ENCODE peak calls at places on chromosomes 16 and 17, in ten cellular contexts. A is adrenal gland; H is colonic mucosa; K is mammary epithelial cell; F is body of pancreas; T is cardiac muscle cell; O is CD4-positive, alpha-beta T cell; S is endodermal cell; X is AG04450; R is IMR-90. Y is an unnamed sample. For H3K27me3, the result is how much of the 10 kb centered on the place peaks cover.

GRCh38 chr16:3612510-3613466 is 1.4 kb upstream of the SLX4 start:
- DNase-seq in A (no peak), H (no peak), K (no peak), F (no peak), T (no peak), O (no peak), S (no peak), X (no peak), R (no peak), Y (no peak)

GRCh38 chr17:2593846-2594656 is 597 bp downstream of the PAFAH1B1 start:
- DNase-seq in A (peak), H (peak), K (peak), F (peak), T (peak), O (peak), S (peak), X (peak), R (peak), Y (peak)

GRCh38 chr17:8068736-8069586 is 18.6 kb downstream of the ALOX12B start:
- DNase-seq in A (no peak), H (peak), K (no peak), F (no peak), T (no peak), O (no peak), S (peak), X (no peak), R (no peak), Y (no peak)

GRCh38 chr17:75517277-75517865 is 1.0 kb downstream of the TSEN54 start:
- DNase-seq in A (no peak), H (peak), K (no peak), F (peak), T (no peak), O (no peak), S (peak), X (no peak), R (no peak), Y (no peak)

GRCh38 chr17:3979276-3979583 is 15.0 kb upstream of the ATP2A3 start:
- DNase-seq in A (no peak), H (no peak), K (no peak), F (no peak), T (no peak), O (no peak), S (no peak), X (no peak), R (no peak), Y (peak)

GRCh38 chr17:48498168-48498840 is 32.5 kb downstream of the HOXB1 start:
- DNase-seq in A (no peak), H (no peak), K (no peak), F (no peak), T (no peak), O (no peak), S (no peak), X (no peak), R (no peak), Y (no peak)

GRCh38 chr16:55149622-55150021 is 174.4 kb upstream of the IRX6 start:
- DNase-seq in A (no peak), H (no peak), K (no peak), F (no peak), T (no peak), O (no peak), S (no peak), X (no peak), R (no peak), Y (no peak)

GRCh38 chr16:5314377-5314776 is 216.8 kb upstream of the EEF2KMT start:
- DNase-seq in A (no peak), H (no peak), K (no peak), F (no peak), T (no peak), O (no peak), S (no peak), X (no peak), R (no peak), Y (no peak)

GRCh38 chr17:18859256-18859655 is 1.3 kb downstream of the PRPSAP2 start:
- DNase-seq in A (no peak), H (no peak), K (no peak), F (no peak), T (peak), O (no peak), S (peak), X (no peak), R (peak), Y (no peak)

GRCh38 chr16:138049-138417 is 440 bp downstream of the NPRL3 start:
- DNase-seq in A (peak), H (no peak), K (no peak), F (peak), T (peak), O (no peak), S (peak), X (no peak), R (no peak), Y (peak)

GRCh38 chr17:64269687-64270649 is 6.9 kb upstream of the TEX2 start:
- DNase-seq in A (no peak), H (no peak), K (no peak), F (no peak), T (no peak), O (no peak), S (no peak), X (no peak), R (no peak), Y (no peak)

GRCh38 chr16:19431636-19432340 is 14.1 kb downstream of the TMC5 start:
- DNase-seq in A (no peak), H (no peak), K (peak), F (no peak), T (no peak), O (no peak), S (no peak), X (no peak), R (no peak), Y (no peak)

GRCh38 chr16:88651276-88651988 is 579 bp upstream of the CYBA start:
- DNase-seq in A (peak), H (peak), K (no peak), F (peak), T (no peak), O (peak), S (peak), X (no peak), R (no peak), Y (peak)

GRCh38 chr17:63433746-63434591 is 12.1 kb downstream of the CYB561 start:
- DNase-seq in A (peak), H (peak), K (peak), F (peak), T (peak), O (no peak), S (no peak), X (peak), R (peak), Y (peak)

GRCh38 chr17:17749921-17750320 is 68.7 kb downstream of the RAI1 start:
- DNase-seq in A (no peak), H (peak), K (peak), F (peak), T (peak), O (peak), S (peak), X (no peak), R (peak), Y (no peak)

GRCh38 chr17:49629447-49629846 is 48.5 kb downstream of the SPOP start:
- DNase-seq in A (no peak), H (no peak), K (no peak), F (no peak), T (peak), O (no peak), S (no peak), X (no peak), R (no peak), Y (no peak)

GRCh38 chr17:51627776-51628175 is 367.4 kb downstream of the UTP18 start:
- DNase-seq in A (no peak), H (no peak), K (no peak), F (no peak), T (no peak), O (no peak), S (no peak), X (no peak), R (no peak), Y (no peak)

GRCh38 chr16:81841709-81842108 is 62.6 kb downstream of the PLCG2 start:
- DNase-seq in A (no peak), H (no peak), K (no peak), F (no peak), T (no peak), O (no peak), S (no peak), X (no peak), R (no peak), Y (no peak)

GRCh38 chr17:44610331-44610730 is 45.9 kb upstream of the MEIOC start:
- DNase-seq in A (no peak), H (no peak), K (no peak), F (no peak), T (no peak), O (no peak), S (peak), X (no peak), R (no peak), Y (no peak)

GRCh38 chr17:43388198-43389021 is 10.4 kb upstream of the ARL4D start:
- DNase-seq in A (peak), H (peak), K (peak), F (peak), T (peak), O (peak), S (peak), X (peak), R (peak), Y (peak)

GRCh38 chr16:49910761-49911160 is 54.8 kb upstream of the ZNF423 start:
- DNase-seq in A (no peak), H (no peak), K (no peak), F (no peak), T (no peak), O (no peak), S (no peak), X (no peak), R (no peak), Y (peak)

GRCh38 chr17:80594666-80595269 is 50.1 kb downstream of the RPTOR start:
- DNase-seq in A (no peak), H (no peak), K (no peak), F (no peak), T (no peak), O (no peak), S (no peak), X (no peak), R (peak), Y (no peak)

GRCh38 chr16:51152691-51153261 is 1.7 kb upstream of the SALL1 start:
- DNase-seq in A (no peak), H (no peak), K (no peak), F (no peak), T (no peak), O (no peak), S (peak), X (no peak), R (peak), Y (no peak)

GRCh38 chr16:51153275-51153991 is 2.4 kb upstream of the SALL1 start:
- DNase-seq in A (no peak), H (no peak), K (no peak), F (no peak), T (no peak), O (no peak), S (peak), X (no peak), R (no peak), Y (no peak)

GRCh38 chr16:51155901-51156810 is 5.1 kb upstream of the SALL1 start:
- DNase-seq in A (no peak), H (no peak), K (no peak), F (no peak), T (peak), O (no peak), S (peak), X (no peak), R (peak), Y (no peak)

GRCh38 chr16:51155199-51155607 is 4.1 kb upstream of the SALL1 start:
- DNase-seq in A (no peak), H (no peak), K (no peak), F (no peak), T (no peak), O (no peak), S (peak), X (no peak), R (no peak), Y (no peak)

DNA sequence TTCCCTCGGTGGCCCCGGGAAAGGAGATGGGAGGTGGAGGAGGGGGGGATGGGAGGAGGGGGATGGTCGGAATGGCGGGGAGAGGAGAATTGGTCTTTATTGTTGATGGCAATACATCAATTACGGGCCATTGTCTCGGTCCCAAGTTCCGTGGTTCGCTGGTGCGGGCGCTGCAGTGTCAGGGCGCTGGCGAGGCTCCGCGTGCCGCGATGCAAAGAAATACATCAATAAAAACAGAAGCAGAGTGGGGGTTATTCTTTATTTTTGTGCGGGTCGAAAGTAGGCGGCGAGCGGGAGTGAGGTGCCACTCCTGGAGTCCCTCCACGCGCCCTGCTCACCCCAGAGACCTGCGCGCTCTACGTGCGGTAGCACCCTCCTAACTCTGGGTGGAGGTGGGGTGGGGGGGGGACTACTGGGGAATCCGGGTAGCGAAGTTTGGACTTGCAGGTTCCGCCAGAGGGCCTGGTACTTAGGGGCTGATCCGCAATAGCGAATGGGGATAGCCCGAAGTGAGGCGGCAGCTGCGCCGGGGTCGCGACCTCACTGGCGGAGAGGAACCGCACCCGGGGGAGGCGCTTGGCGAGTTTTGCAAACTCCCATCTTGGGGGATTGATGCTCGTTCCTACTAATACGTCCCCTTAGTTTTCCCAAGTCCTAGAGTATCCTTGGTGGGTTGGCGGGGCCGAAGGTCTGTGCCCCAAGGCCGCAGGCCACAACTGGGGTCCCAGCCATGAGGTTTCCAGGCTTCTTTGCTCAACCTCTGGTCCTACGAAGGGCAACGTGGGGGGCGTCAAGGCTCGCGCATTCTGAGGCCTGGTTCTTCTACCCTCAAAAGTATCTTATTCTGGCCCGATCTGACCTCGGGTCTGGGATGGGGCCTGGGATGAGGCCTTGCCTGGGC is 3.5 kb upstream of the SALL1 start:
- DNase-seq in A (no peak), H (no peak), K (no peak), F (no peak), T (no peak), O (no peak), S (peak), X (no peak), R (no peak), Y (no peak)
- H3K27me3 ChIP-seq in A (half or more), H (half or more), K (half or more), F (under half), T (under half), O (half or more), S (under half), X (under half), R (under half), Y (half or more)

GRCh38 chr16:86093801-86094750 is 195.1 kb downstream of the IRF8 start:
- DNase-seq in A (no peak), H (no peak), K (no peak), F (no peak), T (no peak), O (no peak), S (peak), X (no peak), R (no peak), Y (no peak)
- TF ChIP-seq CTCF in A (no peak), H (no peak), K (no peak), F (no peak), T (peak), O (no peak), S (peak), X (no peak), R (peak), Y (no peak)

DNA sequence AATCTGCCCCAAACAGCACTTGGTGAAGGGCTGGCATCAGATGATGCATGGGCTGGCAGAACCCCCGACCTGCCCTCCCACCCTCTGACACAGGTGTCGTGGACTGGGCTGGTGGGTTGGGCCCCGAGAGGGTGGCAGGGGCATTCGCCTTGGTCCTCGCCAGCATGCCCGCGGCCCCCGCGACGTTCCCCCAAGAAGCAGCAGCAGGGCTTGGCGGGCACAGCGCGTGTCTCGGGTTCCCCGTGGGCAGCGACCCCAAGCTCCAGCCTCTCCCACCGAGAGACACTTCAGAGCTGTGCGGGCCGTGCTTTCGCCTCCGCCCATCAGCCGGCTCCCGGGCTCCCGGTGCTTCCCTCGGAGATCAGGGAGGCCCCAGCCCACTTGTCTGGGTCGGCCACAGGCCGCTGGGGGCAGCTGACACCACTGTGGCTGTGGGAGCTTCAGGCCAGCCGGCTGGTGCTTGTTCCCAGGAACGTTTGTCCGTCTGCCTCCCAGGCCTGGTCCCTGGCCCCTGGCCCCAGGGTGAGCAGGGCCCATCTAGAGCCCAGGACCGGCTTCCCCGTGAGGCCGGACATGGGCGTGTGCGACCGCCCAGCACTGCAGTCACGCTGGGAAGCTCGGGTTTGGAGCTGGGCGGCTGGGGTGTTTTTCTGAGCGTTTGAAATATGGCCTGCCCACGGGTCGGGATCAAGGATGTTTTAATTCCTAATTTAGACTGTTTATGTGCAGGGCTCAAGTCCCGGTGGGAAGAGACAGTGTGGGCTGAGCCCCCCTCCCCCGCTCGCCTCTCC is 16.6 kb downstream of the CACNA1H start:
- DNase-seq in A (no peak), H (no peak), K (no peak), F (no peak), T (no peak), O (no peak), S (no peak), X (no peak), R (no peak), Y (no peak)
- H3K27me3 ChIP-seq in A (under half), H (under half), K (under half), F (under half), T (under half), O (under half), S (under half), X (under half), R (under half), Y (under half)

GRCh38 chr16:31143036-31143888 is 6.6 kb downstream of the PRSS36 start:
- DNase-seq in A (peak), H (peak), K (no peak), F (no peak), T (no peak), O (no peak), S (peak), X (no peak), R (no peak), Y (no peak)
- TF ChIP-seq CTCF in A (no peak), H (no peak), K (no peak), F (no peak), T (no peak), O (no peak), S (peak), X (no peak), R (no peak), Y (no peak)

GRCh38 chr16:67649494-67649931 is 4.6 kb downstream of the CARMIL2 start:
- DNase-seq in A (no peak), H (no peak), K (no peak), F (no peak), T (peak), O (no peak), S (peak), X (no peak), R (no peak), Y (no peak)
- H3K27me3 ChIP-seq in A (under half), H (half or more), K (under half), F (under half), T (half or more), O (under half), S (under half), X (half or more), R (half or more), Y (half or more)

DNA sequence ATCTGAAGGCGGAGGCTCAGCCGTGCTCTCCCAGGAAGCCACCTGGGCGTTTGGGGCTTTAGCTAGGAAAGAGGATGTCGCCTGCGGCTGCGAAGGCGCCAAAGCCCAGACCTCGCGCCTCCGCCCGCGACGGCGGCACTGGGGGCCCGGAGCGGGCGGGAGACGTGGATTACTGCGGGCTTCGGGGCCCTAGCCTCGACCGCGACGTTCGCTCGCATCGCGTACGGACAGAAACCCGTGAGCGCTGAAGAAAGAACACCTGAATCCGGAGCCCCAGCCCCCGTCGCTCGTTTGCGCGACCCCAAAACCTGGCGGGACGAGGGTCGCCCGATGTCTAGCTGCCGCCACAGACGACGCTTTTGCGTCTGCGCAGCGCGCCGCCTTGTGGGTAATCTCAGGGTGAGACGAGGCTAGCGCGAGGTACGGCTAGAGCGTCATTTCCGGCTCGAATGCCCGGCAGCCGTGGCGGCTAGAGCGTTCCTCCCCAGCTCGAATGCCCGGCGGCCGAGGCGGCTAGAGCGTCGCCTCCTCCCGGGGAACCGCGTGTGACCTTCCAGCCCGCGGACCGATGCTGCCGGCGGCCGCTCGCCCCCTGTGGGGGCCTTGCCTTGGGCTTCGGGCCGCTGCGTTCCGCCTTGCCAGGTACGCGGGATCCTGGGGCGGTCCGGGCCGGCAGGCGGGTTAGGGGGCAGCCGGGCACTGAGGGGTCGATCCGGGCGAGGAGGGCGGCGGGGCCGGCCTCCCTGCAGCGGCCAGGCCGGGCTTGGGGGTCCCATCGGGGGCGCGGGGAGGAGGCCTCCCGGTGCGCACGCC is at the start of gene MRPL12:
- DNase-seq in A (peak), H (peak), K (peak), F (peak), T (peak), O (peak), S (peak), X (peak), R (peak), Y (peak)
- TF ChIP-seq CTCF in A (peak), H (no peak), K (no peak), F (peak), T (peak), O (peak), S (peak), X (no peak), R (no peak), Y (peak)

GRCh38 chr17:6893382-6894205 is 62.1 kb upstream of the TEKT1 start:
- DNase-seq in A (no peak), H (no peak), K (no peak), F (no peak), T (no peak), O (no peak), S (peak), X (no peak), R (no peak), Y (no peak)
- H3K27me3 ChIP-seq in A (under half), H (under half), K (under half), F (under half), T (half or more), O (under half), S (half or more), X (under half), R (under half), Y (under half)

DNA sequence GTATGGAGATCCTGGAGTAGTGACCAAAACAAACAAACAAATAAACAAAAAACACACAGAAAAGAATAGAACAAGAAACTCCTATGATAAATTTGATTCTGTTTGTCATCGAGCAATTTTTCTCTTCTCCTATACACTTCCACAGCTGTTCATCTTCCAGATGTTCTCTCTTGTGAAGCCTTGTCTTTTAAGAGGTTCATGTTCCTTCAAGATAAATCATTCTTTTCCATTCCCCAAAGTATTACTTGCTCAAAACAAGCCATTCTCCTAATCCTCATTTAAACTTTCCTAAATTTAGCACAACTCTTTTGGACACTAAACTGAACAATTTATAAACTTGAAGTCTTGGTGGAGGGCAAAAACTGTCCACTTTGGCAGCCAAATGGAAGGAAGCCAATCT is 103.3 kb downstream of the ABCA8 start:
- DNase-seq in A (no peak), H (no peak), K (no peak), F (no peak), T (no peak), O (no peak), S (no peak), X (no peak), R (no peak), Y (no peak)
- TF ChIP-seq CTCF in A (no peak), H (no peak), K (no peak), F (no peak), T (no peak), O (no peak), S (no peak), X (no peak), R (no peak), Y (no peak)